ENCODE peak calls at places on chromosomes 6 and 20, in four cellular contexts. X, Z, Y and O are unnamed samples.

GRCh38 chr6:13261464-13261994 is 66.8 kb downstream of the TBC1D7 start:
- DNase-seq in X (no peak), Z (no peak), Y (no peak), O (no peak)

GRCh38 chr6:32666420-32667300 is at the start of gene HLA-DQB1:
- DNase-seq in X (peak), Z (peak), Y (peak), O (peak)

GRCh38 chr6:142013286-142013685 is 119.4 kb upstream of the GJE1 start:
- DNase-seq in X (no peak), Z (peak), Y (no peak), O (peak)

GRCh38 chr6:31945154-31945506 is 765 bp upstream of the CFB start:
- DNase-seq in X (no peak), Z (no peak), Y (no peak), O (no peak)

GRCh38 chr20:25277941-25278521 is 30.1 kb downstream of the PYGB start:
- DNase-seq in X (no peak), Z (no peak), Y (no peak), O (no peak)

GRCh38 chr6:158816329-158816728 is 2.8 kb downstream of the EZR start:
- DNase-seq in X (no peak), Z (no peak), Y (peak), O (no peak)

GRCh38 chr20:64242003-64242796 is 13.3 kb upstream of the PCMTD2 start:
- DNase-seq in X (no peak), Z (no peak), Y (no peak), O (no peak)

GRCh38 chr6:45946352-45946751 is 69.3 kb downstream of the CLIC5 start:
- DNase-seq in X (no peak), Z (peak), Y (peak), O (peak)

GRCh38 chr6:31042801-31043200 is 32.5 kb downstream of the MUC22 start:
- DNase-seq in X (peak), Z (peak), Y (peak), O (peak)

GRCh38 chr20:59270380-59270779 is 30.0 kb upstream of the EDN3 start:
- DNase-seq in X (no peak), Z (no peak), Y (no peak), O (no peak)